ENCODE peak calls at places on chromosomes 16 and 17, in four cellular contexts. One of them, this sample, is unnamed.

GRCh38 chr17:50206604-50207293 is 5.3 kb upstream of the COL1A1 start:
- DNase-seq in prostate gland: no peak
- DNase-seq in hypothalamus: no peak
- DNase-seq in NCI-H2081: no peak
- DNase-seq in this sample: peak

GRCh38 chr16:3115561-3115960 is 3.2 kb downstream of the ZNF205 start:
- DNase-seq in prostate gland: no peak
- DNase-seq in hypothalamus: no peak
- DNase-seq in NCI-H2081: no peak
- DNase-seq in this sample: no peak

GRCh38 chr16:53530046-53530445 is 27.0 kb upstream of the AKTIP start:
- DNase-seq in prostate gland: no peak
- DNase-seq in hypothalamus: no peak
- DNase-seq in NCI-H2081: peak
- DNase-seq in this sample: no peak

GRCh38 chr17:43146649-43147048 is 21.5 kb upstream of the BRCA1 start:
- DNase-seq in prostate gland: no peak
- DNase-seq in hypothalamus: no peak
- DNase-seq in NCI-H2081: no peak
- DNase-seq in this sample: no peak

GRCh38 chr17:40828454-40829039 is 6.1 kb upstream of the KRT10 start:
- DNase-seq in prostate gland: no peak
- DNase-seq in hypothalamus: no peak
- DNase-seq in NCI-H2081: no peak
- DNase-seq in this sample: no peak

GRCh38 chr16:80014241-80014939 is 413.9 kb upstream of the MAF start:
- DNase-seq in prostate gland: no peak
- DNase-seq in hypothalamus: no peak
- DNase-seq in NCI-H2081: peak
- DNase-seq in this sample: no peak

GRCh38 chr16:69812213-69813014 is 50.3 kb downstream of the WWP2 start:
- DNase-seq in prostate gland: no peak
- DNase-seq in hypothalamus: no peak
- DNase-seq in NCI-H2081: no peak
- DNase-seq in this sample: no peak

GRCh38 chr17:6479626-6480324 is 35.5 kb downstream of the PIMREG start:
- DNase-seq in prostate gland: no peak
- DNase-seq in hypothalamus: no peak
- DNase-seq in NCI-H2081: peak
- DNase-seq in this sample: no peak

GRCh38 chr16:78125112-78125844 is 25.8 kb downstream of the WWOX start:
- DNase-seq in prostate gland: no peak
- DNase-seq in hypothalamus: no peak
- DNase-seq in NCI-H2081: no peak
- DNase-seq in this sample: no peak

GRCh38 chr16:4021070-4021779 is 95.0 kb downstream of the ADCY9 start:
- DNase-seq in prostate gland: peak
- DNase-seq in hypothalamus: no peak
- DNase-seq in NCI-H2081: peak
- DNase-seq in this sample: no peak

GRCh38 chr17:35299108-35299507 is 56.2 kb downstream of the SLFN5 start:
- DNase-seq in prostate gland: peak
- DNase-seq in hypothalamus: no peak
- DNase-seq in NCI-H2081: no peak
- DNase-seq in this sample: no peak

GRCh38 chr16:67199808-67200198 is 872 bp downstream of the ELMO3 start:
- DNase-seq in prostate gland: no peak
- DNase-seq in hypothalamus: no peak
- DNase-seq in NCI-H2081: no peak
- DNase-seq in this sample: no peak

GRCh38 chr16:21194771-21195301 is 16.5 kb downstream of the ZP2 start:
- DNase-seq in prostate gland: no peak
- DNase-seq in hypothalamus: no peak
- DNase-seq in NCI-H2081: no peak
- DNase-seq in this sample: no peak

GRCh38 chr16:2597560-2597902 is 59.7 kb downstream of the PDPK1 start:
- DNase-seq in prostate gland: no peak
- DNase-seq in hypothalamus: no peak
- DNase-seq in NCI-H2081: no peak
- DNase-seq in this sample: no peak

GRCh38 chr17:79338142-79338541 is 263.5 kb downstream of the ENGASE start:
- DNase-seq in prostate gland: no peak
- DNase-seq in hypothalamus: no peak
- DNase-seq in NCI-H2081: no peak
- DNase-seq in this sample: no peak

GRCh38 chr16:67968440-67969285 is at the start of gene SLC12A4:
- DNase-seq in prostate gland: peak
- DNase-seq in hypothalamus: peak
- DNase-seq in NCI-H2081: no peak
- DNase-seq in this sample: peak

GRCh38 chr16:27334874-27335273 is 21.1 kb downstream of the IL4R start:
- DNase-seq in prostate gland: no peak
- DNase-seq in hypothalamus: no peak
- DNase-seq in NCI-H2081: no peak
- DNase-seq in this sample: no peak

GRCh38 chr17:28849281-28849680 is 5.5 kb upstream of the ERAL1 start:
- DNase-seq in prostate gland: no peak
- DNase-seq in hypothalamus: no peak
- DNase-seq in NCI-H2081: no peak
- DNase-seq in this sample: no peak

GRCh38 chr16:13014516-13014915 is 113.1 kb downstream of the SHISA9 start:
- DNase-seq in prostate gland: no peak
- DNase-seq in hypothalamus: no peak
- DNase-seq in NCI-H2081: no peak
- DNase-seq in this sample: no peak

GRCh38 chr17:38911081-38911730 is 14.2 kb upstream of the LASP1NB start:
- DNase-seq in prostate gland: no peak
- DNase-seq in hypothalamus: no peak
- DNase-seq in NCI-H2081: no peak
- DNase-seq in this sample: no peak

GRCh38 chr17:42389135-42389417 is 834 bp upstream of the STAT3 start:
- DNase-seq in prostate gland: no peak
- DNase-seq in hypothalamus: no peak
- DNase-seq in NCI-H2081: no peak
- DNase-seq in this sample: no peak

GRCh38 chr17:59493867-59494266 is 71.5 kb upstream of the DHX40 start:
- DNase-seq in prostate gland: no peak
- DNase-seq in hypothalamus: no peak
- DNase-seq in NCI-H2081: no peak
- DNase-seq in this sample: no peak

GRCh38 chr16:14464796-14465195 is 165.3 kb downstream of the PARN start:
- DNase-seq in prostate gland: no peak
- DNase-seq in hypothalamus: no peak
- DNase-seq in NCI-H2081: no peak
- DNase-seq in this sample: no peak

GRCh38 chr16:3431779-3432219 is 11.5 kb downstream of the ZNF597 start:
- DNase-seq in prostate gland: no peak
- DNase-seq in hypothalamus: no peak
- DNase-seq in NCI-H2081: no peak
- DNase-seq in this sample: peak

GRCh38 chr17:71709271-71709670 is 411.5 kb upstream of the SOX9 start:
- DNase-seq in prostate gland: no peak
- DNase-seq in hypothalamus: no peak
- DNase-seq in NCI-H2081: peak
- DNase-seq in this sample: no peak

GRCh38 chr16:85608515-85608885 is 4.6 kb upstream of the GSE1 start:
- DNase-seq in prostate gland: no peak
- DNase-seq in hypothalamus: no peak
- DNase-seq in NCI-H2081: no peak
- DNase-seq in this sample: no peak

GRCh38 chr16:11283820-11284248 is 2.7 kb upstream of the PRM1 start:
- DNase-seq in prostate gland: no peak
- DNase-seq in hypothalamus: no peak
- DNase-seq in NCI-H2081: no peak
- DNase-seq in this sample: no peak

GRCh38 chr17:830381-830780 is 48.2 kb downstream of the MRM3 start:
- DNase-seq in prostate gland: no peak
- DNase-seq in hypothalamus: no peak
- DNase-seq in NCI-H2081: no peak
- DNase-seq in this sample: no peak

GRCh38 chr17:14323522-14323981 is 22.7 kb downstream of the HS3ST3B1 start:
- DNase-seq in prostate gland: no peak
- DNase-seq in hypothalamus: no peak
- DNase-seq in NCI-H2081: no peak
- DNase-seq in this sample: no peak

GRCh38 chr16:11361751-11362742 is 16.8 kb downstream of the RMI2 start:
- DNase-seq in prostate gland: no peak
- DNase-seq in hypothalamus: no peak
- DNase-seq in NCI-H2081: no peak
- DNase-seq in this sample: no peak

GRCh38 chr17:82528484-82529265 is 9.1 kb downstream of the FOXK2 start:
- DNase-seq in prostate gland: peak
- DNase-seq in hypothalamus: no peak
- DNase-seq in NCI-H2081: peak
- DNase-seq in this sample: peak